ENCODE peak calls at places on chromosome 13, in eight cellular contexts. P, K, L, A, E, S, Y and W are unnamed samples.

GRCh38 chr13:40452741-40453665 is 213.4 kb downstream of the FOXO1 start:
- DNase-seq in P (no peak), K (peak), L (peak), A (no peak), E (no peak), S (no peak), Y (no peak), W (peak)

GRCh38 chr13:26584713-26585112 is 27.2 kb downstream of the WASF3 start:
- DNase-seq in P (no peak), K (peak), L (no peak), A (no peak), E (no peak), S (peak), Y (no peak), W (peak)

GRCh38 chr13:71722206-71722605 is 144.8 kb downstream of the DACH1 start:
- DNase-seq in P (no peak), K (no peak), L (no peak), A (no peak), E (no peak), S (no peak), Y (no peak), W (no peak)

GRCh38 chr13:47413112-47413511 is 516.3 kb upstream of the HTR2A start:
- DNase-seq in P (no peak), K (no peak), L (no peak), A (no peak), E (no peak), S (peak), Y (no peak), W (no peak)

GRCh38 chr13:26883613-26884257 is 123.1 kb upstream of the GPR12 start:
- DNase-seq in P (no peak), K (no peak), L (no peak), A (no peak), E (no peak), S (no peak), Y (no peak), W (no peak)

GRCh38 chr13:100532836-100533435 is 55.7 kb downstream of the GGACT start:
- DNase-seq in P (no peak), K (no peak), L (no peak), A (no peak), E (no peak), S (no peak), Y (no peak), W (no peak)

GRCh38 chr13:30745917-30746686 is 10.8 kb downstream of the ALOX5AP start:
- DNase-seq in P (no peak), K (no peak), L (peak), A (no peak), E (no peak), S (no peak), Y (no peak), W (no peak)

GRCh38 chr13:60627071-60627686 is 230.2 kb downstream of the TDRD3 start:
- DNase-seq in P (peak), K (peak), L (peak), A (peak), E (no peak), S (peak), Y (no peak), W (peak)

GRCh38 chr13:75566658-75567057 is 17.1 kb downstream of the UCHL3 start:
- DNase-seq in P (no peak), K (peak), L (no peak), A (peak), E (no peak), S (no peak), Y (no peak), W (peak)

GRCh38 chr13:107462501-107462900 is 752.8 kb downstream of the LIG4 start:
- DNase-seq in P (no peak), K (no peak), L (no peak), A (no peak), E (no peak), S (no peak), Y (no peak), W (no peak)

GRCh38 chr13:107866666-107867623 is 348.4 kb downstream of the LIG4 start:
- DNase-seq in P (peak), K (no peak), L (peak), A (peak), E (no peak), S (no peak), Y (no peak), W (peak)